ENCODE peak calls at places on chromosome 10, in ten cellular contexts. E is GM23338; R is IMR-90; S is right lobe of liver; A is CD8-positive, alpha-beta T cell; Z is testis; G is heart right ventricle; V is heart left ventricle; D is left lung; U is ovary. T is an unnamed sample. For H3K36me3, the result is how much of the 10 kb centered on the place peaks cover.

GRCh38 chr10:63206997-63207952 is 74.1 kb downstream of the NRBF2 start:
- DNase-seq in V (peak), A (no peak), R (peak), D (no peak), E (no peak), U (peak), Z (peak), G (no peak), S (no peak), T (peak)

GRCh38 chr10:105150486-105150885 is 509.4 kb downstream of the SORCS3 start:
- DNase-seq in G (no peak), V (no peak), E (no peak), S (no peak), Z (no peak), R (no peak), U (no peak), A (no peak), D (no peak), T (no peak)

GRCh38 chr10:114877301-114877644 is 55.7 kb downstream of the FHIP2A start:
- DNase-seq in R (no peak), E (no peak), D (no peak), S (no peak), A (no peak), U (no peak), G (no peak), Z (no peak), V (no peak), T (no peak)

GRCh38 chr10:60446855-60447254 is 57.2 kb upstream of the ANK3 start:
- DNase-seq in R (no peak), G (no peak), V (no peak), D (no peak), Z (no peak), A (no peak), S (no peak), E (no peak), U (no peak), T (peak)

GRCh38 chr10:114458955-114459354 is 54.7 kb upstream of the AFAP1L2 start:
- DNase-seq in E (peak), D (peak), V (no peak), G (peak), R (peak), U (no peak), S (no peak), A (no peak), Z (peak), T (peak)

GRCh38 chr10:78894841-78895195 is 173.9 kb upstream of the ZMIZ1 start:
- DNase-seq in R (no peak), G (no peak), D (no peak), U (no peak), S (no peak), Z (no peak), V (no peak), E (no peak), A (no peak), T (no peak)

GRCh38 chr10:108801775-108802516 is 1121.4 kb downstream of the XPNPEP1 start:
- DNase-seq in V (no peak), G (no peak), D (no peak), A (no peak), E (no peak), S (no peak), U (no peak), R (peak), Z (no peak), T (no peak)

GRCh38 chr10:93921338-93921737 is 27.6 kb downstream of the SLC35G1 start:
- DNase-seq in R (no peak), E (peak), A (no peak), V (no peak), S (no peak), G (no peak), D (no peak), U (no peak), Z (peak), T (no peak)

GRCh38 chr10:102113956-102114857 is 6.0 kb downstream of the LDB1 start:
- DNase-seq in G (peak), E (peak), A (peak), U (peak), Z (peak), D (peak), S (peak), V (no peak), R (no peak), T (peak)

GRCh38 chr10:21318768-21319167 is 206.7 kb downstream of the SKIDA1 start:
- DNase-seq in D (no peak), V (no peak), R (peak), Z (peak), S (no peak), U (peak), G (no peak), A (no peak), E (no peak), T (peak)

GRCh38 chr10:33263453-33263852 is 71.0 kb downstream of the NRP1 start:
- DNase-seq in A (no peak), V (no peak), D (no peak), G (no peak), U (no peak), E (no peak), Z (no peak), S (no peak), R (peak), T (no peak)

GRCh38 chr10:58868736-58869435 is 307.6 kb upstream of the PHYHIPL start:
- DNase-seq in Z (no peak), R (peak), V (no peak), G (no peak), A (no peak), E (no peak), D (no peak), S (no peak), U (no peak), T (no peak)

GRCh38 chr10:80159166-80159888 is 26.8 kb downstream of the PLAC9 start:
- DNase-seq in S (no peak), G (no peak), E (no peak), U (no peak), A (no peak), Z (no peak), D (no peak), V (no peak), R (no peak), T (no peak)
- H3K36me3 ChIP-seq in S (under half), G (half or more), E (under half), U (under half), A (half or more), Z (under half), D (half or more), V (half or more), R (half or more), T (half or more)

DNA sequence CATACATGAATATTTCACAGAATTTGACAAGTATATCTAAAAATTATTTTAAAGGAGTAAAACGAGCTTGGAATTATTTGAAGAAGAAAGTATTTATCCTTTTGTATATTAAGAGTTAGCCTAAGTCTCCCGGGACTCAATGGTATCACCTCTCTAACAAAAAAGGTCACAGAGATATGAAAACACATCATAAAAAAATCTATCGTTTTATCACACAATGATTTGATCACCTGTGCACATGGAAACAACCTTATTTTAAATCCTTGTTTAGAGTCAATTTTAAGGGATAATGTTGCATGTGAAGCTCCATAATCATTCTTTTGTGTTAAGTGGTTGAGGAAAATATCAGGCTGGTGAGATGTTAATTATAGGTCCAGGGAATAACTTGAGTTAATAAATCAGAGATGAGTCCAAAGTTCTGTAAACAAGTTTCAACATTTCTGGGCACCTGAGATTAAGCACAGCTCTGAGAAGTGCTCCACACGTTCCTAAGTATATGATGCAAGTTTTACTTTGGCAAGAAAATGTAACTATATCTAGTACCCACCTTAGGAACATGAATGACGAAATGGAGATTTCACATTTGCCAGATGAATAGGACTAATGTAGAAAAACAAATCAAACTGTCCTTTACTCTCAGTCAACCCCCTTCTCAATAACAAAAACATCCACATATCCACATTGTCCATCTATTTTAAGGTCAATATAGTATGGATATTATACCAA is 148.5 kb upstream of the AKR1E2 start:
- DNase-seq in E (no peak), V (no peak), R (peak), G (no peak), Z (no peak), A (no peak), D (no peak), U (no peak), S (no peak), T (no peak)
- H3K4me3 ChIP-seq in E (no peak), V (no peak), R (no peak), G (no peak), Z (no peak), A (no peak), D (no peak), U (no peak), S (no peak), T (no peak)

GRCh38 chr10:6234371-6234770 is 31.6 kb downstream of the PFKFB3 start:
- DNase-seq in S (no peak), U (no peak), Z (no peak), D (no peak), G (no peak), A (no peak), R (no peak), V (no peak), E (no peak), T (no peak)

GRCh38 chr10:6240254-6240653 is 37.5 kb downstream of the PFKFB3 start:
- DNase-seq in G (no peak), E (no peak), V (no peak), S (no peak), U (no peak), D (no peak), Z (no peak), R (no peak), A (no peak), T (no peak)

GRCh38 chr10:6236349-6237188 is 33.8 kb downstream of the PFKFB3 start:
- DNase-seq in Z (no peak), R (no peak), V (no peak), E (no peak), D (no peak), A (no peak), U (no peak), G (no peak), S (no peak), T (no peak)

GRCh38 chr10:6239213-6239991 is 36.7 kb downstream of the PFKFB3 start:
- DNase-seq in A (peak), U (peak), Z (no peak), S (no peak), R (peak), G (no peak), E (no peak), D (peak), V (peak), T (no peak)

DNA sequence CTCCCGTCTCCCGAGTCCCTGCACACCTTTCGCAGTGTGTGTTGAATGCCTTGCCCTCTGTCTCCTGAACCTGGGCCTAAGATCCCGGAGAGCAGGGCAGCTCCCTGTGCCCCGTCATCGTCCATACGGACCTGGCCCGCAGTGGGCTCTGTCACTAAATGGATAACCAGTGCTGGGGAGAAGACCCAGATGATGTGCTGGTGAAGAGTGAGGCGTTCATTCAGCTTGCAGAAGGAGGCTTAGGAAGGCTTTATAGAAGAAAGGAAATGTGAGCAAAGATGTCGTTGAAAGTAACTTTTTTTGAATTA is 34.4 kb downstream of the PFKFB3 start:
- DNase-seq in S (no peak), R (no peak), A (no peak), E (no peak), Z (no peak), U (no peak), D (no peak), G (no peak), V (no peak), T (no peak)
- TF ChIP-seq CTCF in S (no peak), R (no peak), A (no peak), E (no peak), Z (no peak), U (no peak), D (no peak), G (no peak), V (no peak), T (no peak)

DNA sequence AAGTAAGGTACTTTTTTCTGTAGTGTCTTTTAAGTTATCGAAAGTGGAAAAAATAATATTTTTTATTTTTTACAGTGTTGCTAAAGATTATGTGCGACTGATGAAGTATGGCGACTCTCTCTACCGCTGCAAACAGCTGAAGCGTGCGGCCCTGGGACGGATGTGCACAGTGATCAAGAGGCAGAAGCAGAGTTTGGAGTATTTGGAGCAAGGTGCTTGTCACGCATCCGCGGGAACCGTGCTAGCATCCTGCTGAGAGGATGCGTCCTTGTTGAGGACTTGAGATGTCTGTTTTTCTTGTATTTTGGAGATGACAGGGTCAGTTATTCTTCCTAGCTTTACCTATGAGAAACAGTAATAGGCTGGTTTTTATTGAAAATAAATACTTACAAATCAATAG is 7.8 kb downstream of the GTPBP4 start:
- DNase-seq in A (no peak), Z (no peak), E (no peak), U (no peak), R (no peak), D (no peak), S (no peak), V (no peak), G (no peak), T (no peak)
- H3K36me3 ChIP-seq in A (under half), Z (under half), E (half or more), U (under half), R (half or more), D (half or more), S (half or more), V (half or more), G (half or more), T (half or more)

GRCh38 chr10:122126763-122127659 is 138.0 kb downstream of the TACC2 start:
- DNase-seq in V (peak), U (peak), G (no peak), E (peak), R (peak), Z (no peak), A (no peak), S (no peak), D (peak), T (peak)
- H3K4me3 ChIP-seq in V (no peak), U (no peak), G (no peak), E (no peak), R (no peak), Z (no peak), A (no peak), S (no peak), D (peak), T (no peak)

GRCh38 chr10:61705022-61705675 is 42.4 kb downstream of the CABCOCO1 start:
- DNase-seq in D (no peak), E (no peak), S (no peak), V (no peak), G (no peak), U (no peak), Z (no peak), R (no peak), A (no peak), T (no peak)

DNA sequence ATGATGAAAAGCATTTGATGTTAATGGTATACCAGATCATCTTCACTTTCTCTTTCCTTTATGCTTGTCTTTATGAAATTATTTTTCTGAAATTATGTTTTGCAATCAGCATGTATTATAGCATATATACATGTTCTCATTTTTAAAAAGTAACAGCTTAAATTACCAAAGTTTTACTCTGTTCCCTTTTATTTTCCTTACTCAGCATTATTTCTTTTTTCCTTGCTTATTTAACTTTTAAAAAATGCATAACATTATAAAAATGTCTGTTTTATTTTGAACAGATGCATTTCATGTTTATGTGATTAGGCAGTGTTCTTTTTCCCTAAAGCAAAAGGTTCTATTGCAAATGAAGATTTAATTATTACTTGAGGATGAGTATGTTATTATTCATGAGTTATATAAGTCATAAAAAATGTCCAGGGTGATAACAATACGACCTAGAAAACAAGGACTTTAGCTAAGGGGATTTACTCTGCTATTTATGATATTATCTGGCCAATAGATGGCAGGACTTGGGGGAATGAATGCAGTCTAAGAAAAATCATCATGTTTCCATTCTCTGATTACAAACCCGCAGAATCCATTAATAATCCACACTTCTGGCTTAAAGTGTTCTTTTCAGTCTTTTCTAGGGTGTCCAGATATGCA is 38.5 kb downstream of the CABCOCO1 start:
- DNase-seq in U (no peak), D (no peak), V (no peak), E (no peak), Z (no peak), S (no peak), R (peak), A (no peak), G (no peak), T (no peak)
- TF ChIP-seq CTCF in U (no peak), D (no peak), V (peak), E (no peak), Z (no peak), S (no peak), R (peak), A (no peak), G (no peak), T (no peak)